ENCODE peak calls at places on chromosomes 4 and X, in four cellular contexts. T is HepG2, N is psoas muscle, B is lung. W is an unnamed sample.

GRCh38 chr4:126784966-126785580 is 847.7 kb upstream of the INTU start:
- DNase-seq in T (no peak), N (no peak), B (no peak), W (no peak)

GRCh38 chrX:15749642-15750610 is 11.9 kb downstream of the CA5B start:
- DNase-seq in B (no peak), N (no peak), T (no peak), W (no peak)

GRCh38 chr4:14967982-14968381 is 34.3 kb upstream of the CPEB2 start:
- DNase-seq in N (no peak), T (no peak), B (no peak), W (no peak)

GRCh38 chrX:115591420-115591819 is 30.4 kb downstream of the PLS3 start:
- DNase-seq in N (no peak), B (no peak), T (no peak), W (no peak)

GRCh38 chrX:20135956-20136355 is 5.7 kb downstream of the EIF1AX start:
- DNase-seq in B (no peak), N (no peak), T (no peak), W (no peak)

GRCh38 chr4:112813790-112814189 is 176.8 kb downstream of the LARP7 start:
- DNase-seq in B (no peak), N (no peak), T (no peak), W (no peak)

GRCh38 chrX:143058096-143058495 is 32.4 kb downstream of the SPANXN4 start:
- DNase-seq in N (no peak), T (no peak), B (no peak), W (no peak)

GRCh38 chr4:178633263-178633662 is 1191.0 kb upstream of the AGA start:
- DNase-seq in T (no peak), B (no peak), N (no peak), W (no peak)

GRCh38 chrX:11555759-11556158 is 110.0 kb downstream of the ARHGAP6 start:
- DNase-seq in N (no peak), T (peak; percentile 6), B (no peak), W (no peak)

DNA sequence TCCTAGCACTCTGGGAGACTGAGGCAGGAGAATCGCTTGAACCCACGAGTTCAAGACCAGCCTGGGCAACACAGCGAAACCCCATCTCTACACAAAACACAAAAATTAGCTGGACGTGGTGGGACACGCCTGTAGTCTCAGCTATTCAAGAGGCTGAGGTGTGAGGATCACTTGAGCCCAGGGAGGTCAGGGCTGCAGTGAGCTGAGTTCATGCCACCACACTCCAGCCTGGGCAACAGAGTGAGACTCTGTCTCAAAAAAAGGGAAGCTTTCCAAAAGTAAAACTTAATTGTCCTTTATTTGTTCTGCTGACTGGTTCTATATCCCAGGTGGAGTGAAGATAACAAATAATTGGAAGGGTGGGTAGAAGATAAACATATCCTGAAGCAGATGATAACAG is 45.6 kb downstream of the ABCG2 start:
- DNase-seq in B (no peak), T (peak; percentile 50), N (no peak), W (no peak)
- H3K27me3 ChIP-seq in B (no peaks in the 10 kb centered on the region), T (no peaks in the 10 kb centered on the region), N (no peaks in the 10 kb centered on the region), W (no peaks in the 10 kb centered on the region)

DNA sequence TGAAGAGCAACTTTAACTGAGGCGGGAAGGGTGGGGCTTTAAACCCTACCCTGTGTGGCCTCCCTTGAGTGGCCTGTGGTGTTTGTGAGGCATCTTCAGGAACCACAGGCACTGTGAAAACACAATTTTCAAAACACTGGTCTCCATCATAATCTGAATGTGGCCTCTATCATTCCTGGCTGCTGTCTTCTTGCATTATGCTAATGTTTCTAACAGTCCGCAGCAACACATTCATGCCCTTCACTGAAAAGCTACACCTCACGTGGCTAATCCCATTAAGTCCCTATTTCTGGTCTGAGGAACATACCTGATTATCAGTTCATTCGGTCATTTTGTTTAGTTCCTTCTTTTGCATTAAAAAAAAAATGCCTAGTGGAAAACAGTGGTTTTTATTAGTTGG is 94.6 kb downstream of the F11 start:
- DNase-seq in T (no peak), N (no peak), B (no peak), W (no peak)
- H3K4me1 ChIP-seq in T (no peaks in the 10 kb centered on the region), N (no peaks in the 10 kb centered on the region), B (no peaks in the 10 kb centered on the region), W (no peaks in the 10 kb centered on the region)

DNA sequence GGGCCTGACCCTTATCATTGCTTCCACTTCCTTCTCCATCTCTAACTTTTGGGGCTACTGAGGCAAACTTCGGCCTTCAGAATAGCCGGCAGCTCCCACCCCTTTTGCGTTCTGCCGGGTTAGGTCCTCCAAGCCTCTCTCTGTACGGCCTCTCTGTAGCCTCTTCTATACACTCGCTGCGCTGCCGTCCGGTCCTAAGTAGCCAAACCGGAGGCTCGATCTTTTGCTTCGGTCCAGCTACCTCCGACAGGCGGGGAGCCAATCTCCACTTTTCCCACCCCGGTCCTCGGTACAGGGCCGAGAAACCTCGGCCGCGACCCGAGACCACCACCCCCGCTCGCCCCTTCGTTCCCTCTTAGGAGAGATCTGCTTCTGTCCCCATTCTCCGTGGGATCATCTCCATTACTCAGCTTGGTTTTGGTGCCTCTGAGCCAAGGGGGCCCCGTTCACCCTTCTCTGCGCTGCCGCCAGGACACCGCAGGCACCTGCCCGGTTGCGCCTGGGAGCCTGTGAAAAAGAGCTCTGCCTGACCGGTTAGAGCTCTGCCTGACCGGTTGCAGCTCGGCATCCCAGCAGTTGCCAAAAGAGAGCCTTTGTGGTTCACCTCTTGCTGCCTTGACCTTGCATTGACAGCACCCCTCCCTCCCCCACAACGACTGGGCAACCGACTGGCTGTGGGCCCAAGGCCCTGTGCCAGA is 1.0 kb upstream of the HTR2C start:
- DNase-seq in N (no peak), B (no peak), T (no peak), W (no peak)
- H3K27me3 ChIP-seq in N (no peaks in the 10 kb centered on the region), B (peaks cover 24% of the 10 kb centered on the region), T (peaks cover 14% of the 10 kb centered on the region), W (no peaks in the 10 kb centered on the region)

DNA sequence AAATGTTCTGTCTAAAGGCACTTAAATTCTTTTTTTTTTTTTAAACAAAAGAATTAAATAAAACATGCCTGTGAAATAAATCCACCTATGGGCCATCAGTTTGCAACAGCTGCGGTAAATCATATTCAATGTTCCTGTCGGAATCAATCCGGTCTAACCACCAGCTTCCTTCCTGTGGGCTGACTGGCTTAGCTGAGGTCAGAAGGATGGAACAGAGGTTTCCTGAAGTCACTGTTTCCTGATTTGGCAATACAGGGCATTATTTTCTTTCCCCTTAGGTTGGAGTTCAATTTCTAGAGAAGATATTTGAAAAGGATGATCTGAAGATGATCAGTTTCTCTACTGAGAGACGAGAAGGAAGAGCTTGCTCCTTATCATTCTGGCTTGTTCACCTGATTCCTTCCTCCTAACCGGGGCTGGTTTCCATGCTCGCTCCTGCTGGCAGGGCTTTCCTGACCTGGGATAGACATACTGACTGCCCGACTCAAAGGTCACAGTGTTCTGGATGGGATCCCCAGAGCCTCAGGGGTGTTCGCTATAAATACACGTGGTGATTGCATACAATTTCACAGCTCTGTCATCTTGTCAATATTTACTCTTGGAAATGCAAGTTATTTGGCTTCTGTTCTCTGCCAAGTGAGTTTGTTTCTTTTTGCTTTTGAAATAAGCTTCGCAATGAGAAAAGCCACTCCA is 21.7 kb downstream of the PDLIM3 start:
- DNase-seq in N (peak; percentile 75), T (peak; percentile 73), B (no peak), W (peak; percentile 44)
- H3K4me1 ChIP-seq in N (peaks cover 72% of the 10 kb centered on the region), T (peaks cover 23% of the 10 kb centered on the region), B (peaks cover 11% of the 10 kb centered on the region), W (peaks cover 9% of the 10 kb centered on the region)

GRCh38 chr4:165767671-165768070 is 105.4 kb upstream of the TLL1 start:
- DNase-seq in N (no peak), B (no peak), T (no peak), W (no peak)
- H3K27me3 ChIP-seq in N (no peaks in the 10 kb centered on the region), B (no peaks in the 10 kb centered on the region), T (no peaks in the 10 kb centered on the region), W (no peaks in the 10 kb centered on the region)

GRCh38 chr4:23887173-23887572 is 2.7 kb downstream of the PPARGC1A start:
- DNase-seq in T (no peak), N (no peak), B (no peak), W (no peak)
- H3K4me1 ChIP-seq in T (peaks cover 62% of the 10 kb centered on the region), N (peaks cover 22% of the 10 kb centered on the region), B (peaks cover 4% of the 10 kb centered on the region), W (no peaks in the 10 kb centered on the region)

GRCh38 chr4:56048621-56049427 is 100.1 kb downstream of the CEP135 start:
- DNase-seq in N (no peak), T (no peak), B (no peak), W (peak; percentile 55)
- H3K27me3 ChIP-seq in N (no peaks in the 10 kb centered on the region), T (peaks cover 3% of the 10 kb centered on the region), B (no peaks in the 10 kb centered on the region), W (no peaks in the 10 kb centered on the region)

GRCh38 chr4:163592207-163592606 is 97.7 kb downstream of the TMA16 start:
- DNase-seq in B (no peak), N (no peak), T (no peak), W (no peak)
- H3K4me1 ChIP-seq in B (no peaks in the 10 kb centered on the region), N (no peaks in the 10 kb centered on the region), T (no peaks in the 10 kb centered on the region), W (no peaks in the 10 kb centered on the region)